ENCODE peak calls at places on chromosomes 12 and 14, in six cellular contexts. J is endothelial cell, I is lower leg skin, W is A549, D is thoracic aorta, Y is Panc1. F is an unnamed sample.

GRCh38 chr12:67710582-67710981 is 62.0 kb downstream of the DYRK2 start:
- DNase-seq in I (no peak), Y (no peak), W (peak; percentile 82), D (no peak), J (no peak), F (no peak)

GRCh38 chr12:110996415-110996814 is 76.0 kb upstream of the MYL2 start:
- DNase-seq in W (no peak), D (no peak), J (no peak), I (no peak), Y (no peak), F (no peak)

GRCh38 chr12:128267651-128268347 is 829 bp downstream of the TMEM132C start:
- DNase-seq in Y (no peak), D (no peak), J (no peak), I (no peak), W (no peak), F (no peak)

GRCh38 chr12:1517007-1517406 is 77.4 kb downstream of the FBXL14 start:
- DNase-seq in I (no peak), Y (no peak), J (peak; percentile 67), D (no peak), W (peak; percentile 53), F (no peak)

GRCh38 chr12:132413931-132414588 is 75.9 kb upstream of the FBRSL1 start:
- DNase-seq in J (peak; percentile 73), D (no peak), Y (no peak), W (no peak), I (no peak), F (no peak)

GRCh38 chr14:22521449-22522239 is 67.4 kb downstream of the DAD1 start:
- DNase-seq in W (no peak), J (no peak), I (no peak), Y (no peak), D (no peak), F (no peak)

GRCh38 chr12:12449533-12450025 is 92.7 kb downstream of the BORCS5 start:
- DNase-seq in Y (no peak), J (no peak), D (peak; percentile 6), W (peak; percentile 67), I (peak; percentile 54), F (no peak)

GRCh38 chr12:32522322-32523221 is 123.2 kb downstream of the FGD4 start:
- DNase-seq in W (no peak), I (no peak), J (no peak), D (no peak), Y (no peak), F (no peak)

GRCh38 chr12:128737292-128737966 is 86.3 kb downstream of the SLC15A4 start:
- DNase-seq in J (no peak), Y (no peak), I (no peak), W (no peak), D (no peak), F (no peak)

GRCh38 chr14:101507306-101508150 is 53.8 kb upstream of the DIO3 start:
- DNase-seq in W (no peak), Y (no peak), D (no peak), I (no peak), J (no peak), F (no peak)

DNA sequence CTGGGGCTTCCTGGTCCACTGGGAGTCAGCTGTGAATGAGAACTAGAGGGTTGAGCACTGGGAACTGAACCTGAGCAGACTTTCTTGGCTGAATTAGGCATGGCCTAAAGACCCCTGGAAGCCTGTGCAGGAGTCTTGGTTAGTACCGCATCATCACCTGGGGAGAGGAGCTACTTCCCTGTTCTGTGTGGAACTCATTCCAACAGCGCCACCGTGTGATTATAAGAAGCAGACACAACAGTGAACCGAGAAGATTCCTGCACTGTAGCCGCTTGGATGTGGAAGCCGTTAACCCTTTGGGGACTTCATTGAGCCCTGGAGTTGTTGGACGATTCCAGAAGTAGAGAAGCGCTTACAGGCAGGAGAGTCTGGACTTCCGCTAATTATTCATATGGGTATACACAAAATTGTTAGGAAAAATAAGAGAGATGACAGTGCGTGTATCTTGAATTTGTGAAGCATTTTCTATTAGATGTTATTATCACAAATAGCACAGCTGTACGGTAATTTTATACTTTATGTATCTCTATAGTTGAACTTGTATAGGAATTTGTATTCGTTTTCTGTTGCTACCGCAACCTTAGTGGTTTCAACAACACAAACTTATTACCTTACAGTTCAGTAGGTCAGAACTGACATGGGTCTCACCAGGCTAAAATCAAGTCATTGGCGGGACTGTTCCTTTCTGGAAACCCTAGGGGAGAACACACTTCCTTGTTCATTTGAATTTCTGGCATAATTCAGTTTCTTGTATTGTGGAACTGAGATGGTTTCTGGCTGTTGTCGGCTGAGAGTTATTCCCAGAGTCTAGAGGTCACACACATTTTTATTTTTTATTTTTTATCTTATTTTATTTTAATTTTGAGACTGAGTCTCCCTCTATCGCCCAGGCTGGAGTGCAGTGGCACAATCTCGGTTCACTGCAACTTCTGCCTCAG is 100.7 kb downstream of the C2CD5 start:
- DNase-seq in I (peak; percentile 59), J (peak; percentile 58), D (peak; percentile 6), Y (peak; percentile 45), W (peak; percentile 89), F (no peak)
- TF ChIP-seq CTCF in I (no peak), J (peak; percentile 71), D (peak; percentile 71), Y (peak; percentile 75), W (peak; percentile 88), F (peak; percentile 87)

GRCh38 chr14:68655961-68656360 is 136.9 kb downstream of the ZFP36L1 start:
- DNase-seq in Y (no peak), D (no peak), I (no peak), W (peak; percentile 46), J (no peak), F (peak; percentile 57)
- TF ChIP-seq CTCF in Y (peak; percentile 42), D (no peak), I (no peak), W (peak; percentile 29), J (no peak), F (peak; percentile 40)

GRCh38 chr14:91254456-91254855 is 10.0 kb upstream of the GPR68 start:
- DNase-seq in J (no peak), W (no peak), I (no peak), Y (no peak), D (no peak), F (no peak)

GRCh38 chr14:91250912-91251311 is 6.4 kb upstream of the GPR68 start:
- DNase-seq in J (no peak), I (no peak), W (no peak), Y (no peak), D (no peak), F (no peak)

GRCh38 chr14:91255026-91255695 is 10.7 kb upstream of the GPR68 start:
- DNase-seq in J (no peak), I (no peak), Y (no peak), W (peak; percentile 14), D (no peak), F (no peak)

GRCh38 chr14:91253795-91254323 is 9.4 kb upstream of the GPR68 start:
- DNase-seq in J (no peak), Y (no peak), I (no peak), D (no peak), W (no peak), F (no peak)

GRCh38 chr14:91252901-91253794 is 8.6 kb upstream of the GPR68 start:
- DNase-seq in D (no peak), Y (no peak), I (no peak), W (no peak), J (peak; percentile 45), F (no peak)
- TF ChIP-seq CTCF in D (no peak), Y (no peak), I (no peak), W (no peak), J (no peak), F (no peak)

GRCh38 chr12:22121224-22121623 is 75.2 kb downstream of the CMAS start:
- DNase-seq in Y (no peak), I (no peak), J (no peak), W (peak; percentile 20), D (no peak), F (no peak)
- TF ChIP-seq CTCF in Y (peak; percentile 29), I (no peak), J (peak; percentile 35), W (peak; percentile 25), D (no peak), F (peak; percentile 14)

DNA sequence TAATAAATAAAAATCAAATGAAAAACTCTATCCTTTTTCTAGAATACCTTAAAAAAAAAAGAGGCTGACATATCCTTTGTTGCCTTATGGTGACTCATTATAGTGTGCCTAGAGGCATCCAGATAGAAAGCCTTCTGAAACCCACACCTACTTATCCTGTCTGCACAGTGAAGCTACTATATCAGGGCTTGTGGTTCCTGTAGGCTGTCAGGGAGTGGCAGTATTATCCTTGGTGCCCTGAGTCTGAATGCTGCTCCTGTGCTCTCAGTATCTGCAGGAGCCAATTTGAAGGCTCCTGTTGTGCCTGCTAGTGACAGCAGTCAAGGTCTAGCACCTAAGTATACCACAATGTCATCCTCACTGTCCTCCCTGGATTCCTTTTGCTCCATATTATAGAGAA is 168.4 kb upstream of the AVPR1A start:
- DNase-seq in Y (no peak), D (no peak), W (peak; percentile 45), I (no peak), J (no peak), F (no peak)
- TF ChIP-seq CTCF in Y (no peak), D (no peak), W (no peak), I (no peak), J (no peak), F (peak; percentile 39)